ENCODE peak calls at places on chromosomes 1 and 21, in nine cellular contexts. G, D, H, T, O, P, S, J and Z are unnamed samples.

GRCh38 chr1:41221995-41222991 is 19.8 kb downstream of the SCMH1 start:
- DNase-seq in D (no peak), G (no peak), J (peak; percentile 23), T (no peak), S (no peak), H (peak; percentile 10), P (no peak), O (no peak), Z (no peak)

GRCh38 chr1:158146165-158146564 is 34.5 kb upstream of the CD1D start:
- DNase-seq in T (peak; percentile 23), S (peak; percentile 56), H (peak; percentile 13), O (no peak), P (no peak), J (peak; percentile 63), D (peak; percentile 27), G (no peak), Z (no peak)

GRCh38 chr1:235867903-235868469 is 1.3 kb upstream of the LYST start:
- DNase-seq in D (no peak), O (no peak), J (no peak), P (no peak), T (no peak), S (no peak), G (no peak), H (no peak), Z (no peak)

GRCh38 chr21:43690346-43690745 is 28.6 kb upstream of the PDXK start:
- DNase-seq in J (no peak), D (no peak), O (no peak), G (no peak), T (no peak), P (no peak), H (no peak), S (no peak), Z (no peak)

GRCh38 chr1:229758101-229759036 is 132.3 kb downstream of the URB2 start:
- DNase-seq in D (peak; percentile 8), J (no peak), T (no peak), O (no peak), H (peak; percentile 76), G (no peak), P (no peak), S (peak; percentile 69), Z (no peak)

GRCh38 chr1:17540255-17541001 is 930 bp downstream of the ARHGEF10L start:
- DNase-seq in S (peak; percentile 64), G (no peak), J (peak; percentile 24), O (peak; percentile 53), T (no peak), P (peak; percentile 49), H (no peak), D (no peak), Z (peak; percentile 38)

GRCh38 chr1:35047188-35047858 is 15.6 kb upstream of the ZMYM6 start:
- DNase-seq in D (peak; percentile 89), H (peak; percentile 97), O (no peak), G (peak; percentile 64), J (peak; percentile 99), T (no peak), S (peak; percentile 94), P (no peak), Z (no peak)

GRCh38 chr1:2645143-2645542 is 12.3 kb upstream of the MMEL1 start:
- DNase-seq in G (no peak), D (no peak), T (no peak), O (no peak), P (peak; percentile 8), H (no peak), J (no peak), S (no peak), Z (no peak)

GRCh38 chr1:42335809-42336518 is 929 bp upstream of the FOXJ3 start:
- DNase-seq in P (peak; percentile 33), S (peak; percentile 91), T (peak; percentile 72), H (peak; percentile 67), D (peak; percentile 52), G (no peak), O (no peak), J (peak; percentile 78), Z (no peak)

GRCh38 chr21:24223625-24224024 is 1383.7 kb downstream of the MRPL39 start:
- DNase-seq in D (no peak), S (no peak), P (no peak), T (no peak), H (no peak), G (no peak), O (no peak), J (peak; percentile 25), Z (no peak)

GRCh38 chr1:203649551-203650011 is 22.9 kb downstream of the ATP2B4 start:
- DNase-seq in H (no peak), D (no peak), G (no peak), J (no peak), P (no peak), O (no peak), S (no peak), T (no peak), Z (no peak)

GRCh38 chr1:203648281-203648680 is 21.6 kb downstream of the ATP2B4 start:
- DNase-seq in J (no peak), T (no peak), H (no peak), P (no peak), D (no peak), S (no peak), G (no peak), O (no peak), Z (no peak)

GRCh38 chr1:203652718-203653461 is 26.3 kb downstream of the ATP2B4 start:
- DNase-seq in G (no peak), D (no peak), T (no peak), P (no peak), O (no peak), H (no peak), J (no peak), S (no peak), Z (no peak)

GRCh38 chr1:203645996-203646395 is 19.4 kb downstream of the ATP2B4 start:
- DNase-seq in J (no peak), O (no peak), H (peak; percentile 72), T (no peak), G (no peak), S (peak; percentile 76), P (no peak), D (no peak), Z (no peak)

GRCh38 chr1:203650012-203650836 is 23.6 kb downstream of the ATP2B4 start:
- DNase-seq in J (no peak), O (no peak), T (no peak), S (peak; percentile 76), H (peak; percentile 68), D (no peak), G (no peak), P (peak; percentile 92), Z (peak; percentile 63)
- H3K4me3 ChIP-seq in J (no peak overlapping the region), O (peak overlapping the region; percentile 45), T (no peak overlapping the region), S (peak overlapping the region; percentile 47), H (peak overlapping the region; percentile 26), D (no peak overlapping the region), G (peak overlapping the region; percentile 6), P (no peak overlapping the region), Z (no peak overlapping the region)

GRCh38 chr1:62318320-62318755 is 896 bp downstream of the KANK4 start:
- DNase-seq in G (no peak), P (peak; percentile 58), S (no peak), O (no peak), D (no peak), T (no peak), J (no peak), H (no peak), Z (no peak)
- H3K4me3 ChIP-seq in G (peak overlapping the region; percentile 32), P (peak overlapping the region; percentile 29), S (peak overlapping the region; percentile 69), O (peak overlapping the region; percentile 73), D (no peak overlapping the region), T (peak overlapping the region; percentile 55), J (no peak overlapping the region), H (no peak overlapping the region), Z (peak overlapping the region; percentile 66)

GRCh38 chr1:198679535-198680173 is 40.8 kb downstream of the PTPRC start:
- DNase-seq in O (no peak), G (no peak), D (no peak), J (no peak), P (no peak), S (no peak), H (no peak), T (no peak), Z (peak; percentile 36)

GRCh38 chr1:198681247-198681646 is 42.4 kb downstream of the PTPRC start:
- DNase-seq in J (no peak), H (peak; percentile 60), S (no peak), P (no peak), T (no peak), G (no peak), O (no peak), D (no peak), Z (no peak)

GRCh38 chr1:198683449-198683848 is 44.6 kb downstream of the PTPRC start:
- DNase-seq in O (no peak), J (no peak), H (no peak), G (no peak), D (no peak), S (no peak), T (no peak), P (no peak), Z (no peak)

GRCh38 chr1:198680174-198680871 is 41.5 kb downstream of the PTPRC start:
- DNase-seq in P (no peak), H (no peak), D (no peak), J (no peak), S (no peak), T (no peak), G (no peak), O (no peak), Z (no peak)

DNA sequence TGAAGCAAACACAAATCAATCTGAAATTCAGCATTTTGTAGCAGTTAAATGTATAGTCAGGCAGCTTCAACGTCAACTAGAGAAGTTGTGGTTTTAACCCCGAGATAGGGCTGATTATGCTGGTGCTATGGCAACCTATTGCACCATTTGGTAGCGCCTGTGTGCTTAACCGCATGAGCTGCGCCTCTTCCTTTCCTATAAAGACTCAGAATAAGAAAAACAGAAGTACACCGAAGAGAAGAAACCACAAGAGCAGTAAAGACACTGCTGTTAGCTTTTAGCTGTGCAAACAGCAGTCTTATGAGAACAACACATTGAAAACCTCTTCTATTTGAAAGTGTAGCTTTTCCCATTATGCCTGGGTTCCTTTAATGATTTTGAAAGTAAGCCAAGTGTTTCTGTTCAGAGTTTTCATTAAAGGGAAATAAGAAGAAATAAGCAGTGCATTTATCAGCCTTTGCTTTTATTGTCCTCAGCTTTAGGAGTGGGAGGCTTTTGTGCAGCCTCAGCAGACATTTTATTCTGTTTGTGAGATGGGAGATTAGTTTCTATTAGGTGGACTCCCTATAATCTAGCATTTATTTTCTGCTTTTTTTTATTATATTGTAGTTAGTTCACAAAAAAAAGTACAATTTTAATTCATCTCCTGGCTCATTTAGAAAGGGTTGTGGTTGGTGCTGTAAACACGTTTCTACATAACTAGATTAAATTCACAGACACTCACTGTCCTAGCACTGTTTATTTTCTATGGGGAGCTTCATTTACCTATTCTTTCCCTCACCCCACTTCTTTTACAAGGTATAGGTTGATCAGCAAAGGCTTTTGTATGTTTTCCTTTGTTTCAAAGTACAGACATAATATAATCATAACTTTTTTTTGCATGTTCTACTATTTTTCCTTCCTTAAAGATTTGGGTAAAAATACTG is 43.3 kb downstream of the PTPRC start:
- DNase-seq in J (peak; percentile 93), P (peak; percentile 38), G (peak; percentile 92), S (peak; percentile 98), D (peak; percentile 84), H (peak; percentile 98), T (no peak), O (peak; percentile 62), Z (peak; percentile 48)
- H3K4me3 ChIP-seq in J (no peak overlapping the region), P (no peak overlapping the region), G (peak overlapping the region; percentile 5), S (peak overlapping the region; percentile 14), D (peak overlapping the region; percentile 2), H (peak overlapping the region; percentile 49), T (no peak overlapping the region), O (no peak overlapping the region), Z (no peak overlapping the region)

DNA sequence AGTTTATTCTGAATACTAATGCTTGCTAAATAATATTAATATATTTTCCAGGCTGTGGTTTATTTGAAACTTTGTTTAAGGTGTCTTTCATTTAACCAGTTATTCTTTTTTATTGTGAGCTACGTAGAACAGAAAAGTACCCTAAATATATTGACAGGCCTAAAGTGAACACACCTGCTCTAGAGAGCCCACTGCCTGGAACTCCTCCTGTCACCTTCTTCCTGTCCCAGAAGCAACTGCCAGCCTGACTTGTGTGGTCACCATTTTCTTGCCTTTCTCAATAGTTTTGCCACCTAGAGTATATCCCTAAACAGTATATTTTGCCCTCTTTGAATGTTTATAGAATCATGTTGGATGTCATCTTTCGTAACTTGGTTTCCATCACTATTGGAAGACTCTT is 48.5 kb downstream of the SCCPDH start:
- DNase-seq in G (no peak), H (no peak), D (no peak), J (no peak), T (no peak), O (no peak), P (no peak), S (no peak), Z (no peak)
- H3K4me3 ChIP-seq in G (no peak overlapping the region), H (no peak overlapping the region), D (no peak overlapping the region), J (no peak overlapping the region), T (no peak overlapping the region), O (no peak overlapping the region), P (no peak overlapping the region), S (no peak overlapping the region), Z (no peak overlapping the region)